ENCODE peak calls at places on chromosome 9, in six cellular contexts. M is osteoblast, E is right cardiac atrium, K is lower lobe of right lung, T is stomach, Z is spleen. I is an unnamed sample.

GRCh38 chr9:38276751-38277439 is 115.6 kb upstream of the ALDH1B1 start:
- DNase-seq in M (no peak), E (no peak), K (no peak), T (no peak), Z (peak; percentile 22), I (no peak)

GRCh38 chr9:120065151-120065550 is 514.8 kb downstream of the CDK5RAP2 start:
- DNase-seq in M (no peak), E (no peak), K (no peak), T (no peak), Z (no peak), I (no peak)

GRCh38 chr9:132885691-132886357 is 7.1 kb downstream of the SPACA9 start:
- DNase-seq in M (no peak), E (no peak), K (peak; percentile 60), T (no peak), Z (peak; percentile 49), I (no peak)

GRCh38 chr9:126763130-126763764 is 41.6 kb upstream of the ZBTB43 start:
- DNase-seq in M (peak; percentile 83), E (no peak), K (no peak), T (no peak), Z (no peak), I (no peak)

GRCh38 chr9:4292781-4293180 is 7.1 kb downstream of the GLIS3 start:
- DNase-seq in M (no peak), E (no peak), K (no peak), T (no peak), Z (no peak), I (no peak)

GRCh38 chr9:114894801-114895433 is 35.5 kb downstream of the TNFSF8 start:
- DNase-seq in M (peak; percentile 52), E (no peak), K (no peak), T (no peak), Z (no peak), I (no peak)

GRCh38 chr9:136185596-136185995 is 19.3 kb downstream of the LHX3 start:
- DNase-seq in M (no peak), E (peak; percentile 39), K (no peak), T (no peak), Z (no peak), I (no peak)

GRCh38 chr9:82957526-82958379 is 105.2 kb downstream of the RASEF start:
- DNase-seq in M (no peak), E (no peak), K (no peak), T (no peak), Z (no peak), I (no peak)

GRCh38 chr9:71518045-71518888 is 250.0 kb downstream of the CEMIP2 start:
- DNase-seq in M (no peak), E (no peak), K (no peak), T (no peak), Z (no peak), I (no peak)

GRCh38 chr9:72526901-72527800 is 5.7 kb downstream of the TMC1 start:
- DNase-seq in M (peak; percentile 84), E (peak; percentile 85), K (peak; percentile 78), T (peak; percentile 68), Z (peak; percentile 77), I (peak; percentile 86)

GRCh38 chr9:81314525-81314924 is 374.8 kb downstream of the TLE1 start:
- DNase-seq in M (peak; percentile 30), E (no peak), K (no peak), T (peak; percentile 43), Z (no peak), I (no peak)

DNA sequence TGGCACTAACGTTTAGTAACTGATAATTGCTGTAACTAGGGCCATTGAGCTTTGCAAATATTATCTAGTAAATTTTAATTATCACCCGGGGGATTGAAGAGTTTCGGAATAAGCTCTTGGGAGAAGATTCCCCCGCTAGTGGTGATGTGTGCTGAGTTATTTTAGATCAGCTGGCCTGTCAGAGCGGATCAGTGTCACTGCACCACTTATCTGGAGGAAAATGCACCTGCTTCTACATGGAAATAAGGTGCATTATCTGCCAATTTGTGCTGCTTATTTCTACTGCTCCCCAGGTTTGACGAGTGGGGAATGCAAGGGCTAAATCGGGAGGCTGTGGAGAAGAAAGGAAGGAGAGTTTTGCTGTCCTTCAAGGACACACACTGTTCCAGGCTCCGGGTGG is 518.6 kb downstream of the TLE4 start:
- DNase-seq in M (no peak), E (no peak), K (no peak), T (no peak), Z (no peak), I (no peak)
- H3K27ac ChIP-seq in M (no peak overlapping the region), E (no peak overlapping the region), K (no peak overlapping the region), T (no peak overlapping the region), Z (no peak overlapping the region), I (no peak overlapping the region)

DNA sequence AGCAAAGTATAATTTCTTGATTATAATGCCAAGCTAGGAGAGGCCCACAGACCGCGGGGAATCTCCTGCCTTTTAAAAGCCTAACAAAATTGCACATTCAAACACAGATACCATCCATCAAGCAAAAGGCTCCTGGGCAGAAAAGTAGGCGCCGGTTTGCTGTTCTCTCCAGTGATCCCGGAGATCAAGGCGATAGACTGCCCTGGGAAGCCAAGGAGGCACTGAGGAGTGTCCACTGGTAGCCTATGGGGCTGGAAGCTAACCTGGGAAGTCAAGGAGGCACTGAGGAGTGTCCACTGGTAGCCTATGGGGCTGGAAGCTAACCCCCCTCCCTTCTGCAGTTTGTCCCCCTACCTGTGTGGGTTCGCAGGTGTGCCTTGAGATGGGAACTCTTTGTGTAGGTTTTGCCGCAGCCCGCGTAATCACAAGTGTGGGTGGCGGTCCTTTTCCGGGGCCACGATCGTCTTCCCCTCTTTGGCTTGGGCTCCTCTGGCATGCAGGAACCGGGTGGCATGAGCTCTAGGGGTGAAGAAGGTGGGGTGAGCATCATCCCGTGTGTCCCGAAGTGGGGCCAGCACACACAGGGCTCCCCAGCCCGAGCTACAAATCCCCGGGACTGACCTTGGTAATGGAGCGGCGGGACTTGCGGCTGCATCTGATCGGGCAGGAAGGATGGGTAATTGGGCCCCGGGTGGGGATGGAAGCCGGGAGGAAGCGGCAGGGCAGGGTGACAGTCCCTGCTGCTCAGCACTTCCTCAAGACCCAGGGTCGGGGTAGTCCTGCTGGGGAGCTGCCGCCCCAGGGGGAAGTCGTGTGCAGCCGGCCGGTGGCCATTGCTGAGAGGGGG is 2.7 kb downstream of the KLF4 start:
- DNase-seq in M (peak; percentile 79), E (peak; percentile 62), K (peak; percentile 51), T (peak; percentile 27), Z (peak; percentile 73), I (peak; percentile 58)
- H3K4me3 ChIP-seq in M (peak overlapping the region; percentile 95), E (peak overlapping the region; percentile 76), K (peak overlapping the region; percentile 67), T (peak overlapping the region; percentile 67), Z (peak overlapping the region; percentile 63), I (peak overlapping the region; percentile 65)

GRCh38 chr9:124880501-124880900 is 18.6 kb downstream of the ARPC5L start:
- DNase-seq in M (peak; percentile 18), E (no peak), K (peak; percentile 3), T (no peak), Z (peak; percentile 74), I (no peak)
- H3K27ac ChIP-seq in M (no peak overlapping the region), E (no peak overlapping the region), K (no peak overlapping the region), T (no peak overlapping the region), Z (no peak overlapping the region), I (no peak overlapping the region)

DNA sequence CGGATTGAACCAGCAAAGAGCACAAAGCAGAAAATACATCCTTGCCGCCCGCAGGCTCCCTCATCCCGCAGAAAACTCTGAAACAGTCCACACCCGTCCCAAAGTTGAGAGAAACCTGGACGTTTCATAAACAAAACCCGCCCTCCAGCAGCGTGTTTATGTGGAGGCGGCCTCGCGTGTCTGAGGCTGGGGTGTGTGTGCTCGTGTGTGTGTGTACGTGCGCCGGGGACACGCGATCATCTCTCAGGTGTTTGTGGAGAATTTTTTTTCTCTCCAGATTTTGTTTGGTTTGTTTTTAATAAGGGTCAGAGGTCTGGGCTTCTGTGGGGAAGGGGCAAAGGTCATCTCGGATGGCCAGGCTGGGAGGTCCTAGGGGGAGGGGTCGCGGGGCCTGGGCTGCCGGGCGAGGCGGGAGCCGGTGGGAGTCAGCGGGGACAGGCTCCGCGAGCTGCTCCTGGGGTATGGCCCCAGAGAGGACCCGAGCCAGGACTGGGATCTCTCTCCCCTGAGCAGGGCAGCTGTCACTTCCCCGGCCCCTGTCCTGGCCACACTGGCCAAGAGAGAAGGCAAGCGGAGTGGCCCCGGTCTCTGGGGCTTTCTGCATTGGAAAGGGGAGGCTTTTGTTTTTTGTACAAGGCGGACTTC is 206.4 kb downstream of the C9orf50 start:
- DNase-seq in M (peak; percentile 89), E (peak; percentile 79), K (peak; percentile 61), T (no peak), Z (peak; percentile 87), I (no peak)
- H3K4me3 ChIP-seq in M (peak overlapping the region; percentile 73), E (peak overlapping the region; percentile 23), K (peak overlapping the region; percentile 68), T (peak overlapping the region; percentile 49), Z (peak overlapping the region; percentile 56), I (peak overlapping the region; percentile 37)